ENCODE peak calls at places on chromosome 14, in ten cellular contexts. H is IMR-90, I is testis, L is A549, P is breast epithelium, G is sigmoid colon, D is endothelial cell of umbilical vein, T is transverse colon, C is heart left ventricle, B is gastrocnemius medialis. Z is an unnamed sample.

GRCh38 chr14:91350483-91350812 is 67.2 kb downstream of the CCDC88C start:
- DNase-seq in I (no peak), G (no peak), P (no peak), B (no peak), H (no peak), D (no peak), C (no peak), T (no peak), L (no peak), Z (no peak)

GRCh38 chr14:54083549-54084239 is 127.1 kb upstream of the BMP4 start:
- DNase-seq in L (no peak), C (no peak), I (no peak), T (no peak), P (no peak), G (no peak), D (no peak), H (no peak), B (no peak), Z (no peak)

GRCh38 chr14:88233915-88234314 is 89.2 kb downstream of the KCNK10 start:
- DNase-seq in L (no peak), H (no peak), B (no peak), D (peak), P (no peak), C (no peak), G (no peak), I (peak), T (no peak), Z (no peak)

GRCh38 chr14:71588028-71588427 is 344.2 kb upstream of the RGS6 start:
- DNase-seq in P (no peak), H (peak), G (no peak), I (no peak), D (no peak), T (no peak), B (no peak), C (no peak), L (no peak), Z (no peak)

GRCh38 chr14:89012272-89013097 is 188.0 kb downstream of the TTC8 start:
- DNase-seq in I (no peak), G (no peak), L (no peak), B (no peak), T (peak), D (no peak), H (no peak), P (no peak), C (no peak), Z (no peak)

GRCh38 chr14:102930753-102931579 is 8.5 kb downstream of the AMN start:
- DNase-seq in T (peak), I (no peak), P (no peak), C (no peak), G (no peak), D (no peak), H (peak), B (no peak), L (no peak), Z (no peak)

GRCh38 chr14:97723834-97724770 is 926.9 kb downstream of the VRK1 start:
- DNase-seq in D (no peak), T (no peak), L (no peak), C (no peak), I (no peak), P (no peak), G (no peak), B (no peak), H (no peak), Z (no peak)

GRCh38 chr14:82710257-82710841 is 1176.7 kb upstream of the SEL1L start:
- DNase-seq in L (peak), H (peak), G (no peak), T (peak), D (peak), I (peak), P (peak), C (no peak), B (no peak), Z (no peak)

GRCh38 chr14:100988411-100988900 is 84.9 kb upstream of the RTL1 start:
- DNase-seq in P (no peak), L (peak), T (no peak), B (no peak), D (peak), C (no peak), H (peak), I (no peak), G (no peak), Z (no peak)

GRCh38 chr14:50800032-50800431 is 30.9 kb downstream of the NIN start:
- DNase-seq in D (peak), T (no peak), B (no peak), P (no peak), I (no peak), H (peak), C (no peak), G (no peak), L (no peak), Z (no peak)

GRCh38 chr14:95222870-95223398 is 65.6 kb upstream of the DICER1 start:
- DNase-seq in B (no peak), L (no peak), P (no peak), C (no peak), H (peak), I (no peak), G (peak), D (no peak), T (no peak), Z (peak)

GRCh38 chr14:74591899-74592298 is 20.1 kb downstream of the LTBP2 start:
- DNase-seq in L (no peak), I (no peak), T (no peak), H (peak), G (no peak), D (no peak), C (no peak), B (no peak), P (no peak), Z (no peak)

GRCh38 chr14:42322486-42323284 is 716.0 kb downstream of the LRFN5 start:
- DNase-seq in G (no peak), L (no peak), P (no peak), T (no peak), I (no peak), D (no peak), B (no peak), H (no peak), C (no peak), Z (no peak)

GRCh38 chr14:89418976-89419375 is 1.9 kb upstream of the FOXN3 start:
- DNase-seq in T (no peak), P (no peak), I (no peak), G (peak), L (no peak), D (no peak), C (no peak), H (no peak), B (no peak), Z (no peak)

GRCh38 chr14:96639550-96639949 is 137.4 kb downstream of the PAPOLA start:
- DNase-seq in T (no peak), L (no peak), H (no peak), P (no peak), G (no peak), I (no peak), C (no peak), D (no peak), B (no peak), Z (no peak)

GRCh38 chr14:104392396-104393198 is 187.0 kb upstream of the C14orf180 start:
- DNase-seq in G (no peak), H (no peak), L (no peak), B (no peak), C (peak), I (no peak), T (no peak), D (no peak), P (no peak), Z (peak)

GRCh38 chr14:98181768-98182167 is 1090.2 kb downstream of the BCL11B start:
- DNase-seq in D (no peak), L (no peak), H (no peak), G (no peak), P (no peak), B (no peak), I (no peak), T (no peak), C (no peak), Z (no peak)

GRCh38 chr14:50920482-50921225 is 23.6 kb downstream of the PYGL start:
- DNase-seq in G (no peak), B (no peak), L (no peak), C (no peak), T (no peak), P (no peak), H (peak), I (no peak), D (no peak), Z (no peak)

GRCh38 chr14:93778453-93778852 is 9.8 kb downstream of the PRIMA1 start:
- DNase-seq in B (no peak), I (no peak), P (no peak), D (no peak), H (no peak), C (no peak), L (no peak), T (no peak), G (no peak), Z (no peak)

GRCh38 chr14:22561661-22562579 is 27.1 kb downstream of the DAD1 start:
- DNase-seq in D (peak), L (no peak), H (no peak), T (peak), I (no peak), B (no peak), G (no peak), P (no peak), C (no peak), Z (no peak)

GRCh38 chr14:94880805-94881204 is 110.9 kb upstream of the GSC start:
- DNase-seq in L (no peak), C (no peak), G (no peak), I (no peak), D (no peak), H (no peak), P (no peak), T (no peak), B (no peak), Z (no peak)

GRCh38 chr14:21535545-21536394 is 9.6 kb upstream of the SALL2 start:
- DNase-seq in L (no peak), D (no peak), T (no peak), P (no peak), B (no peak), G (no peak), H (no peak), I (no peak), C (no peak), Z (no peak)

GRCh38 chr14:101126376-101127130 is 223.0 kb upstream of the RTL1 start:
- DNase-seq in D (no peak), G (peak), B (no peak), C (no peak), L (no peak), H (no peak), P (peak), T (no peak), I (no peak), Z (no peak)

GRCh38 chr14:65476290-65476941 is 63.9 kb downstream of the FUT8 start:
- DNase-seq in C (no peak), I (no peak), D (no peak), P (no peak), T (no peak), G (no peak), H (no peak), L (no peak), B (no peak), Z (no peak)

GRCh38 chr14:45252356-45253069 is 489 bp downstream of the MIS18BP1 start:
- DNase-seq in I (peak), T (no peak), L (no peak), P (no peak), D (peak), G (no peak), H (peak), B (no peak), C (no peak), Z (no peak)

GRCh38 chr14:99026471-99026870 is 245.5 kb downstream of the BCL11B start:
- DNase-seq in D (no peak), L (no peak), I (no peak), H (no peak), T (no peak), C (no peak), B (no peak), P (no peak), G (no peak), Z (peak)

GRCh38 chr14:54610051-54610977 is 43.4 kb downstream of the SAMD4A start:
- DNase-seq in B (no peak), P (no peak), H (peak), T (no peak), C (no peak), I (no peak), L (no peak), G (no peak), D (no peak), Z (no peak)

GRCh38 chr14:103456167-103456835 is 66.3 kb downstream of the CKB start:
- DNase-seq in I (no peak), H (peak), P (no peak), D (peak), G (no peak), L (no peak), T (no peak), B (no peak), C (no peak), Z (no peak)

GRCh38 chr14:29274890-29275651 is 508.5 kb downstream of the FOXG1 start:
- DNase-seq in P (no peak), L (no peak), G (no peak), T (no peak), D (no peak), B (no peak), H (no peak), I (no peak), C (no peak), Z (no peak)

GRCh38 chr14:30058401-30058800 is 130.8 kb upstream of the PRKD1 start:
- DNase-seq in B (no peak), P (no peak), C (no peak), L (no peak), D (no peak), G (no peak), H (peak), I (no peak), T (no peak), Z (no peak)

GRCh38 chr14:94113073-94113472 is 2.5 kb downstream of the IFI27 start:
- DNase-seq in D (no peak), P (no peak), I (peak), L (no peak), B (no peak), T (no peak), H (no peak), G (peak), C (no peak), Z (no peak)

GRCh38 chr14:21385170-21385904 is 1.5 kb upstream of the SUPT16H start:
- DNase-seq in P (no peak), L (no peak), G (no peak), T (no peak), D (no peak), C (no peak), H (no peak), B (no peak), I (no peak), Z (no peak)

GRCh38 chr14:24081739-24082204 is 10.4 kb downstream of the CPNE6 start:
- DNase-seq in C (no peak), T (no peak), B (no peak), H (no peak), D (no peak), G (no peak), P (no peak), L (no peak), I (peak), Z (no peak)
- H3K4me3 ChIP-seq in C (peak), T (peak), B (peak), H (no peak), D (no peak), G (peak), P (peak), L (peak), I (peak), Z (no peak)

GRCh38 chr14:68816183-68816942 is 23.5 kb upstream of the ZFP36L1 start:
- DNase-seq in G (peak), C (peak), D (peak), I (peak), T (peak), L (peak), B (peak), H (peak), P (peak), Z (peak)
- TF ChIP-seq POLR2A in G (peak), C (no peak), D (peak), I (no peak), T (peak), L (peak), B (peak), H (peak), P (no peak), Z (no peak)

DNA sequence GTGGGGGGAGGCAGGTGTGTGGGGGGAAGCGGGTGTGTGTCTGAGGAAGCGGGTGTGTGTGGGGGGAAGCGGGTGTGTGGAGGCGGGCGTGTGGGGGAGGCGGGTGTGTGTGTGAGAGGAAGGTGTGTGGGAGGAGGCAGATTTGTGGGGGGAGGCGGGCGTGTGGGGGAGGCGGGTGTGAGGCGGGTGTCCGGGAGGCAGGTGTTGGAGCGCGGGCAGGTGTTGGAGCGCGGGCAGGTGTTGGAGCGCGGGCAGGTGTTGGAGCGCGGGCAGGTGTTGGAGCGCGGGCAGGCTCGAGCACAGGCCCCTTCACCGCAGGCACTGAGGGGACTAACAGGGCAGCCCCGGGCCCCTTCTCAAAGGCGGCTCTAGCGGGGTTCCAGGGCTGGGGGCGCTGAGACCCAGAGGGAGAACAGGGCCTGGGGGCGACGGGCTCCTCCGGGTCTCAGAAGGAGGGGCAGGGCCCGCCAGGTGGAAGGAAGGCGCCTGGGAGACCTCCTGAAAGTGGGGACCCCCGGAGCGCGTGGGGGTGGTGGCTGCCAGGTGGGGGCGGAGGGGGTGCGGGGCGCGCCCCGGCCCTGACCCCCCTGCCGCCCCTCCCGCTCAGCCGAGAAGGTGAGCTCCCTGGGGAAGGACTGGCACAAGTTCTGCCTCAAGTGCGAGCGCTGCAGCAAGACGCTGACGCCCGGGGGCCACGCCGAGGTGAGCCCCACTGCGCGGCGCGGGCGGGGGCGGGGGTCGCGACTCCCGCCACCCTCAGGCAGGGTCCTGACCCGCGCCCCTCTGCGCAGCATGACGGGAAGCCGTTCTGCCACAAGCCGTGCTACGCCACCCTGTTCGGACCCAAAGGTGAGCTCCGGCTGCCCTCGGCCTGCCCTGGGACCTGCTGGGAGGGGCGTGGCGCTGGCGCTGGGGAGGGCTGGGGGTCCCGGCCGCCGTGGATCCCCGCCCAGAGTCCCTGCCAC is 3.3 kb downstream of the CRIP2 start:
- DNase-seq in T (no peak), I (no peak), G (no peak), C (peak), H (no peak), L (no peak), B (no peak), P (no peak), D (no peak), Z (no peak)
- H3K4me3 ChIP-seq in T (no peak), I (peak), G (no peak), C (peak), H (no peak), L (no peak), B (no peak), P (no peak), D (no peak), Z (no peak)

GRCh38 chr14:76057914-76058313 is 72.4 kb downstream of the IFT43 start:
- DNase-seq in B (no peak), I (no peak), P (no peak), C (no peak), D (no peak), L (no peak), T (no peak), H (no peak), G (no peak), Z (no peak)

GRCh38 chr14:76051717-76052459 is 66.3 kb downstream of the IFT43 start:
- DNase-seq in B (no peak), G (no peak), I (no peak), H (no peak), P (no peak), T (no peak), D (no peak), L (no peak), C (no peak), Z (no peak)

GRCh38 chr14:76056128-76056527 is 70.6 kb downstream of the IFT43 start:
- DNase-seq in D (no peak), B (no peak), P (no peak), T (no peak), I (no peak), G (no peak), L (peak), H (peak), C (no peak), Z (no peak)

GRCh38 chr14:76053576-76054369 is 68.2 kb downstream of the IFT43 start:
- DNase-seq in B (no peak), G (no peak), P (no peak), D (no peak), L (no peak), T (no peak), C (no peak), H (no peak), I (no peak), Z (no peak)

GRCh38 chr14:76055330-76055729 is 69.8 kb downstream of the IFT43 start:
- DNase-seq in I (no peak), G (no peak), D (no peak), T (no peak), P (no peak), B (no peak), C (no peak), H (no peak), L (no peak), Z (no peak)
- TF ChIP-seq POLR2A in I (no peak), G (no peak), D (no peak), T (no peak), P (no peak), B (no peak), C (no peak), H (no peak), L (no peak), Z (no peak)

DNA sequence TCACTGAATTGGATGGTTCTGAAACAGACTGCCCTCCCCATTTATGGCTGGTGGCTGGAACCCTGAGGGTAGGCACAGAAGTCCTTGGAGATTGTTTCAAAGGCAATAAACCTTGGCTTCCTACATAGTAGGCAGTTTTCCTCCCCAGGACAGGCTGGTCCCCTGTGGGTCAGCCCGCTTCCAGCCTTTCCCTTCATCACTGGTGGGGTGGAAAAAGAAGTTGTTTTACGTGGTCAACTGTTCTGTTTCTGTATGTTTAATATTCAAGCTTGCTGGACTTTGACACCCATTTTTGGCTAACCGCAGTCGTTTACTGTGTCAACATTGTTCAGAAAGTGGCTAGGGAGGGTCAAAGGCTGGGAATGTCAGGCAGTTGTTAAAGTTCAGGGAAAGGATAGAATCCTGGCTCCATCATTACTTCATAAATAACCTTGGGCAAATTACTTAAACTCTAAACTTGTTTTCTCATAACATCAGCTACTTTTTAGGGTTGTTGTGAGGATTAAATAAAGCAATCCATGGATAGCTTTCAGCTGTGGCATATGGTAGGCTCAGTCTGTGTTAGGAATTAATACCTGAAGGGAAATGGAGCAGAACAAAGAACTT is 2.4 kb downstream of the KLHDC2 start:
- DNase-seq in D (no peak), H (peak), G (no peak), I (no peak), L (no peak), T (peak), C (no peak), P (no peak), B (no peak), Z (no peak)
- H3K4me3 ChIP-seq in D (no peak), H (no peak), G (peak), I (no peak), L (peak), T (no peak), C (no peak), P (peak), B (peak), Z (no peak)

GRCh38 chr14:35286707-35287106 is 5.5 kb upstream of the PSMA6 start:
- DNase-seq in C (no peak), L (no peak), B (no peak), P (no peak), D (no peak), I (no peak), G (no peak), H (no peak), T (no peak), Z (no peak)
- TF ChIP-seq POLR2A in C (no peak), L (no peak), B (no peak), P (no peak), D (no peak), I (no peak), G (no peak), H (no peak), T (no peak), Z (no peak)